ENCODE peak calls at places on chromosome 2, in ten cellular contexts. One of them, this sample, is unnamed.

GRCh38 chr2:189210250-189211075 is 30.9 kb upstream of the COL5A2 start:
- DNase-seq in brain microvascular endothelial cell: peak
- DNase-seq in lung: no peak
- DNase-seq in mammary epithelial cell: peak
- DNase-seq in WERI-Rb-1: no peak
- DNase-seq in heart right ventricle: peak
- DNase-seq in dorsolateral prefrontal cortex: no peak
- DNase-seq in Calu3: peak
- DNase-seq in HFF-Myc: peak
- DNase-seq in gastrocnemius medialis: peak
- DNase-seq in this sample: no peak

GRCh38 chr2:3487028-3487425 is 32.3 kb downstream of the ADI1 start:
- DNase-seq in brain microvascular endothelial cell: no peak
- DNase-seq in lung: no peak
- DNase-seq in mammary epithelial cell: no peak
- DNase-seq in WERI-Rb-1: no peak
- DNase-seq in heart right ventricle: no peak
- DNase-seq in dorsolateral prefrontal cortex: no peak
- DNase-seq in Calu3: no peak
- DNase-seq in HFF-Myc: no peak
- DNase-seq in gastrocnemius medialis: no peak
- DNase-seq in this sample: no peak

GRCh38 chr2:35526741-35527140 is 828.8 kb upstream of the CRIM1 start:
- DNase-seq in brain microvascular endothelial cell: peak
- DNase-seq in lung: no peak
- DNase-seq in mammary epithelial cell: no peak
- DNase-seq in WERI-Rb-1: no peak
- DNase-seq in heart right ventricle: no peak
- DNase-seq in dorsolateral prefrontal cortex: no peak
- DNase-seq in Calu3: no peak
- DNase-seq in HFF-Myc: no peak
- DNase-seq in gastrocnemius medialis: no peak
- DNase-seq in this sample: no peak

GRCh38 chr2:83695037-83695436 is 764.0 kb downstream of the SUCLG1 start:
- DNase-seq in brain microvascular endothelial cell: no peak
- DNase-seq in lung: no peak
- DNase-seq in mammary epithelial cell: no peak
- DNase-seq in WERI-Rb-1: no peak
- DNase-seq in heart right ventricle: no peak
- DNase-seq in dorsolateral prefrontal cortex: no peak
- DNase-seq in Calu3: no peak
- DNase-seq in HFF-Myc: no peak
- DNase-seq in gastrocnemius medialis: no peak
- DNase-seq in this sample: no peak

GRCh38 chr2:216533504-216534068 is 34.9 kb downstream of the RPL37A start:
- DNase-seq in brain microvascular endothelial cell: no peak
- DNase-seq in lung: no peak
- DNase-seq in mammary epithelial cell: peak
- DNase-seq in WERI-Rb-1: no peak
- DNase-seq in heart right ventricle: no peak
- DNase-seq in dorsolateral prefrontal cortex: no peak
- DNase-seq in Calu3: no peak
- DNase-seq in HFF-Myc: no peak
- DNase-seq in gastrocnemius medialis: no peak
- DNase-seq in this sample: no peak

GRCh38 chr2:31028415-31028814 is 109.8 kb downstream of the GALNT14 start:
- DNase-seq in brain microvascular endothelial cell: no peak
- DNase-seq in lung: no peak
- DNase-seq in mammary epithelial cell: no peak
- DNase-seq in WERI-Rb-1: no peak
- DNase-seq in heart right ventricle: no peak
- DNase-seq in dorsolateral prefrontal cortex: no peak
- DNase-seq in Calu3: no peak
- DNase-seq in HFF-Myc: no peak
- DNase-seq in gastrocnemius medialis: no peak
- DNase-seq in this sample: no peak

GRCh38 chr2:118604831-118605230 is 242.6 kb downstream of the EN1 start:
- DNase-seq in brain microvascular endothelial cell: no peak
- DNase-seq in lung: no peak
- DNase-seq in mammary epithelial cell: no peak
- DNase-seq in WERI-Rb-1: no peak
- DNase-seq in heart right ventricle: no peak
- DNase-seq in dorsolateral prefrontal cortex: no peak
- DNase-seq in Calu3: no peak
- DNase-seq in HFF-Myc: no peak
- DNase-seq in gastrocnemius medialis: no peak
- DNase-seq in this sample: no peak

GRCh38 chr2:23399674-23400261 is 14.8 kb downstream of the KLHL29 start:
- DNase-seq in brain microvascular endothelial cell: no peak
- DNase-seq in lung: no peak
- DNase-seq in mammary epithelial cell: no peak
- DNase-seq in WERI-Rb-1: no peak
- DNase-seq in heart right ventricle: no peak
- DNase-seq in dorsolateral prefrontal cortex: no peak
- DNase-seq in Calu3: no peak
- DNase-seq in HFF-Myc: no peak
- DNase-seq in gastrocnemius medialis: no peak
- DNase-seq in this sample: no peak

GRCh38 chr2:54040685-54041084 is 69.9 kb upstream of the PSME4 start:
- DNase-seq in brain microvascular endothelial cell: no peak
- DNase-seq in lung: no peak
- DNase-seq in mammary epithelial cell: no peak
- DNase-seq in WERI-Rb-1: no peak
- DNase-seq in heart right ventricle: no peak
- DNase-seq in dorsolateral prefrontal cortex: no peak
- DNase-seq in Calu3: no peak
- DNase-seq in HFF-Myc: no peak
- DNase-seq in gastrocnemius medialis: no peak
- DNase-seq in this sample: no peak

GRCh38 chr2:102764083-102764482 is 2.3 kb downstream of the TMEM182 start:
- DNase-seq in brain microvascular endothelial cell: peak
- DNase-seq in lung: no peak
- DNase-seq in mammary epithelial cell: no peak
- DNase-seq in WERI-Rb-1: no peak
- DNase-seq in heart right ventricle: no peak
- DNase-seq in dorsolateral prefrontal cortex: no peak
- DNase-seq in Calu3: no peak
- DNase-seq in HFF-Myc: no peak
- DNase-seq in gastrocnemius medialis: no peak
- DNase-seq in this sample: no peak

GRCh38 chr2:109402980-109403840 is 210.6 kb downstream of the SEPTIN10 start:
- DNase-seq in brain microvascular endothelial cell: no peak
- DNase-seq in lung: no peak
- DNase-seq in mammary epithelial cell: no peak
- DNase-seq in WERI-Rb-1: no peak
- DNase-seq in heart right ventricle: no peak
- DNase-seq in dorsolateral prefrontal cortex: no peak
- DNase-seq in Calu3: no peak
- DNase-seq in HFF-Myc: no peak
- DNase-seq in gastrocnemius medialis: no peak
- DNase-seq in this sample: no peak

GRCh38 chr2:44310287-44310686 is 35.0 kb downstream of the SLC3A1 start:
- DNase-seq in brain microvascular endothelial cell: no peak
- DNase-seq in lung: no peak
- DNase-seq in mammary epithelial cell: no peak
- DNase-seq in WERI-Rb-1: no peak
- DNase-seq in heart right ventricle: no peak
- DNase-seq in dorsolateral prefrontal cortex: no peak
- DNase-seq in Calu3: no peak
- DNase-seq in HFF-Myc: no peak
- DNase-seq in gastrocnemius medialis: no peak
- DNase-seq in this sample: peak

GRCh38 chr2:160791884-160792283 is 298.3 kb upstream of the RBMS1 start:
- DNase-seq in brain microvascular endothelial cell: no peak
- DNase-seq in lung: no peak
- DNase-seq in mammary epithelial cell: no peak
- DNase-seq in WERI-Rb-1: no peak
- DNase-seq in heart right ventricle: no peak
- DNase-seq in dorsolateral prefrontal cortex: no peak
- DNase-seq in Calu3: no peak
- DNase-seq in HFF-Myc: no peak
- DNase-seq in gastrocnemius medialis: no peak
- DNase-seq in this sample: no peak

GRCh38 chr2:16058256-16058655 is 117.9 kb downstream of the MYCN start:
- DNase-seq in brain microvascular endothelial cell: no peak
- DNase-seq in lung: no peak
- DNase-seq in mammary epithelial cell: no peak
- DNase-seq in WERI-Rb-1: peak
- DNase-seq in heart right ventricle: no peak
- DNase-seq in dorsolateral prefrontal cortex: no peak
- DNase-seq in Calu3: no peak
- DNase-seq in HFF-Myc: no peak
- DNase-seq in gastrocnemius medialis: no peak
- DNase-seq in this sample: no peak

GRCh38 chr2:241065355-241065803 is 36.7 kb downstream of the MTERF4 start:
- DNase-seq in brain microvascular endothelial cell: no peak
- DNase-seq in lung: peak
- DNase-seq in mammary epithelial cell: no peak
- DNase-seq in WERI-Rb-1: no peak
- DNase-seq in heart right ventricle: no peak
- DNase-seq in dorsolateral prefrontal cortex: no peak
- DNase-seq in Calu3: no peak
- DNase-seq in HFF-Myc: no peak
- DNase-seq in gastrocnemius medialis: no peak
- DNase-seq in this sample: no peak

DNA sequence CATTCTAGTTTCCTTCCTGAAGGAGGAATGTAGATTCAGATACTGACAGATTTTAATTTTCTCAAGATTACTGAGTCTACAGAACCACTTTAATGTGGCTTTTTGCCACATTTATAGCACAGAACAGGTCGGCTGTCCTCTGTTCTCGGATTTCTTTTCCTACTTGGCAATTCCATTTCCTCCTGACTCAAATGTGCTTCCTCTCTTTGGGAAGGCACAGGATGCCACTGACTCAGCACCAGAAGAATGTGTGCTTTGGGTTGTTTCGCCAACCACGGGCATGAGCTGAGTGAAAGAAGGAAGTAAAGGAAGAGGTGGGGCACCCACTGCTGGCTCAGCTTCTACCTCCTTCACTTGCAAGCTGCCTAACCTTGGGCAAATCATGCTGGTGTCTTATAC is 970.6 kb upstream of the ACVR2A start:
- DNase-seq in brain microvascular endothelial cell: peak
- DNase-seq in lung: peak
- DNase-seq in mammary epithelial cell: peak
- DNase-seq in WERI-Rb-1: no peak
- DNase-seq in heart right ventricle: no peak
- DNase-seq in dorsolateral prefrontal cortex: no peak
- DNase-seq in Calu3: peak
- DNase-seq in HFF-Myc: peak
- DNase-seq in gastrocnemius medialis: no peak
- DNase-seq in this sample: no peak
- TF ChIP-seq CTCF in brain microvascular endothelial cell: no peak
- TF ChIP-seq CTCF in lung: no peak
- TF ChIP-seq CTCF in mammary epithelial cell: peak
- TF ChIP-seq CTCF in WERI-Rb-1: no peak
- TF ChIP-seq CTCF in heart right ventricle: no peak
- TF ChIP-seq CTCF in dorsolateral prefrontal cortex: no peak
- TF ChIP-seq CTCF in Calu3: no peak
- TF ChIP-seq CTCF in HFF-Myc: no peak
- TF ChIP-seq CTCF in gastrocnemius medialis: no peak
- TF ChIP-seq CTCF in this sample: no peak

DNA sequence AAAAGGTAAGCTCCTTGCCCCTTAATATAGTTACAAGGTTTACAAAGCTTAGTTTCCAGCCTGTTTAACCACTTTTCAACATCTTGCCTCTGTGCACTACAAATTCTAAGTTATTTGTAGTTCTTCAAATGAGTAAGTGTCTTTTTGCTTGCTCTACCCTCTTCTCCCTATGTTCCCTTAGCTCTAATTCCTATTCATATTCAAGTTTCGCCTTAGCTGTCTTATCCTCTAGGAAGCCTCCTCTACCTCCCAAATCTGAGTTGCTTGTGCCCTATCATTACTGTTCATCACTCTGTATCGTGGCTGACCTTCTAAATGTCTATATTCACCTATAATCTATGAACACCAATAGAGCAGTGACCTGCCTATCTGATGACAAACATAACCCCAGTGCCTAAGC is 25.3 kb downstream of the NRXN1 start:
- DNase-seq in brain microvascular endothelial cell: no peak
- DNase-seq in lung: no peak
- DNase-seq in mammary epithelial cell: no peak
- DNase-seq in WERI-Rb-1: no peak
- DNase-seq in heart right ventricle: no peak
- DNase-seq in dorsolateral prefrontal cortex: no peak
- DNase-seq in Calu3: no peak
- DNase-seq in HFF-Myc: no peak
- DNase-seq in gastrocnemius medialis: no peak
- DNase-seq in this sample: no peak
- TF ChIP-seq CTCF in brain microvascular endothelial cell: no peak
- TF ChIP-seq CTCF in lung: no peak
- TF ChIP-seq CTCF in mammary epithelial cell: no peak
- TF ChIP-seq CTCF in WERI-Rb-1: no peak
- TF ChIP-seq CTCF in heart right ventricle: no peak
- TF ChIP-seq CTCF in dorsolateral prefrontal cortex: no peak
- TF ChIP-seq CTCF in Calu3: no peak
- TF ChIP-seq CTCF in HFF-Myc: no peak
- TF ChIP-seq CTCF in gastrocnemius medialis: no peak
- TF ChIP-seq CTCF in this sample: no peak

GRCh38 chr2:47043142-47043890 is 111.8 kb downstream of the STPG4 start:
- DNase-seq in brain microvascular endothelial cell: peak
- DNase-seq in lung: peak
- DNase-seq in mammary epithelial cell: peak
- DNase-seq in WERI-Rb-1: peak
- DNase-seq in heart right ventricle: peak
- DNase-seq in dorsolateral prefrontal cortex: no peak
- DNase-seq in Calu3: peak
- DNase-seq in HFF-Myc: peak
- DNase-seq in gastrocnemius medialis: peak
- DNase-seq in this sample: no peak
- TF ChIP-seq CTCF in brain microvascular endothelial cell: no peak
- TF ChIP-seq CTCF in lung: no peak
- TF ChIP-seq CTCF in mammary epithelial cell: no peak
- TF ChIP-seq CTCF in WERI-Rb-1: no peak
- TF ChIP-seq CTCF in heart right ventricle: no peak
- TF ChIP-seq CTCF in dorsolateral prefrontal cortex: peak
- TF ChIP-seq CTCF in Calu3: no peak
- TF ChIP-seq CTCF in HFF-Myc: no peak
- TF ChIP-seq CTCF in gastrocnemius medialis: peak
- TF ChIP-seq CTCF in this sample: no peak

GRCh38 chr2:125746321-125746983 is 909.5 kb upstream of the GYPC start:
- DNase-seq in brain microvascular endothelial cell: no peak
- DNase-seq in lung: no peak
- DNase-seq in mammary epithelial cell: no peak
- DNase-seq in WERI-Rb-1: no peak
- DNase-seq in heart right ventricle: no peak
- DNase-seq in dorsolateral prefrontal cortex: no peak
- DNase-seq in Calu3: no peak
- DNase-seq in HFF-Myc: no peak
- DNase-seq in gastrocnemius medialis: no peak
- DNase-seq in this sample: no peak

DNA sequence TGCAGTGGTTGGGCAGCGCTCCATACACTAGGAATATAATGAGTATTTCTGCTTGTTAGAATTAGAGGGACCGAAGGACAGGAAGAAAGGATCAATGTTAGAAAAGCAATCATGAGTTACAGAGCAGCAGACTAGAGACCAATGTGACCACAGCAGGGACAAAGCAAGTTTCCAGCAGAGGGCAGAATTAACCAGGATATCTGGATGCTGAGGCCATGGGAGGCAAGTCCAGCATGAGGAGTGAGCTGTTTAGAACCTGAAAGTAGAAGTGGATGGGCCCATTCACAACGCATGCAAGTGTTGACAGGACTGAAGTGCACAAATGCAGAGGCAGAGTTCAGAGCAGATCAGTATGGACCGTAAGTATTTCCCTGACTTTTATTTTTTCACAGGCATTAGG is 910.4 kb upstream of the GYPC start:
- DNase-seq in brain microvascular endothelial cell: peak
- DNase-seq in lung: no peak
- DNase-seq in mammary epithelial cell: no peak
- DNase-seq in WERI-Rb-1: peak
- DNase-seq in heart right ventricle: peak
- DNase-seq in dorsolateral prefrontal cortex: peak
- DNase-seq in Calu3: peak
- DNase-seq in HFF-Myc: no peak
- DNase-seq in gastrocnemius medialis: no peak
- DNase-seq in this sample: peak
- TF ChIP-seq CTCF in brain microvascular endothelial cell: no peak
- TF ChIP-seq CTCF in lung: peak
- TF ChIP-seq CTCF in mammary epithelial cell: no peak
- TF ChIP-seq CTCF in WERI-Rb-1: peak
- TF ChIP-seq CTCF in heart right ventricle: peak
- TF ChIP-seq CTCF in dorsolateral prefrontal cortex: peak
- TF ChIP-seq CTCF in Calu3: no peak
- TF ChIP-seq CTCF in HFF-Myc: no peak
- TF ChIP-seq CTCF in gastrocnemius medialis: no peak
- TF ChIP-seq CTCF in this sample: peak

This sample was measured in OCI-LY7.